ENCODE peak calls at places on chromosomes 7 and 10, in six cellular contexts. E is mesendoderm, R is IMR-90, O is H1, B is H9, Q is neuronal stem cell. K is an unnamed sample.

GRCh38 chr10:58651040-58651439 is 138.4 kb downstream of the BICC1 start:
- DNase-seq in R (peak), Q (no peak), E (no peak), B (no peak), O (no peak), K (no peak)

GRCh38 chr7:87882538-87882937 is 6.2 kb downstream of the DBF4 start:
- DNase-seq in R (no peak), O (no peak), Q (no peak), E (no peak), B (no peak), K (no peak)

GRCh38 chr7:11212080-11212711 is 238.5 kb downstream of the PHF14 start:
- DNase-seq in E (peak), B (peak), O (no peak), Q (peak), R (peak), K (peak)

GRCh38 chr10:77210645-77211044 is 427.0 kb downstream of the KCNMA1 start:
- DNase-seq in Q (no peak), B (no peak), E (no peak), R (no peak), O (no peak), K (no peak)

GRCh38 chr7:32155712-32156111 is 85.5 kb upstream of the PDE1C start:
- DNase-seq in Q (no peak), E (no peak), O (no peak), B (no peak), R (peak), K (no peak)

GRCh38 chr7:131723926-131724325 is 167.5 kb upstream of the PODXL start:
- DNase-seq in B (no peak), O (peak), E (peak), R (peak), Q (no peak), K (peak)

GRCh38 chr7:157090485-157091165 is 48.1 kb upstream of the UBE3C start:
- DNase-seq in E (no peak), Q (no peak), R (no peak), B (no peak), O (no peak), K (no peak)

GRCh38 chr7:44757311-44757710 is 8.7 kb downstream of the ZMIZ2 start:
- DNase-seq in E (no peak), Q (no peak), B (no peak), R (no peak), O (no peak), K (no peak)

GRCh38 chr10:8014649-8015048 is 39.8 kb upstream of the GATA3 start:
- DNase-seq in R (no peak), E (no peak), O (no peak), B (no peak), Q (no peak), K (no peak)

GRCh38 chr7:137670521-137671064 is 176.2 kb downstream of the DGKI start:
- DNase-seq in B (no peak), E (no peak), Q (no peak), R (peak), O (no peak), K (peak)

GRCh38 chr10:3759397-3759796 is 25.6 kb downstream of the KLF6 start:
- DNase-seq in B (no peak), Q (no peak), O (no peak), R (no peak), E (no peak), K (no peak)
- H2AK5ac ChIP-seq in B (no peak), Q (no peak), O (no peak), R (peak), E (no peak), K (no peak)

DNA sequence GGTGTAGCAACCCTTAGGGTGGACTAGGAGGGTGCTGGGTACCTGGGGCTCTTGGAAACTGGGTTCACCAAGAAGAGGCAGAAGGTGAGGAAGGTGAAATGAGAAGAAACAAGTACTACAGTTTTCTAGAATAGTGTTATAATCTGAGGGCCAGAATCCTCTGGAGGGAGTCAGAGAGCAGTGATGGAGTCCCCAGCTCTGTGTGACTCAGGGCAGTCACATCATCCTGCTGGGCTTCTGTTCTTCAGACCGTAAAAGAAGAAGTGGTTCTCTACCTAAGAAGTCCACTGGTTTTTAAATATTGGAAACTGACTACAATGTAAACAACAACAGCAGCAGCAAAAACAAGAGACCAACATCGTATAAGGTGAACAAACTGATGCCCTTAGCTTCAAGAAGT is 197.3 kb downstream of the PRPF18 start:
- DNase-seq in B (peak), Q (no peak), R (peak), O (no peak), E (peak), K (no peak)
- H2AK5ac ChIP-seq in B (no peak), Q (no peak), R (no peak), O (no peak), E (no peak), K (no peak)

GRCh38 chr10:46554166-46554781 is 2.2 kb downstream of the GPRIN2 start:
- DNase-seq in E (no peak), B (peak), O (no peak), R (no peak), Q (no peak), K (no peak)

GRCh38 chr10:46556515-46557318 is at the start of gene GPRIN2:
- DNase-seq in B (peak), R (no peak), E (peak), Q (peak), O (peak), K (peak)

GRCh38 chr10:46553238-46554049 is 3.0 kb downstream of the GPRIN2 start:
- DNase-seq in Q (no peak), B (peak), E (no peak), R (no peak), O (peak), K (no peak)

GRCh38 chr10:46555713-46556514 is 544 bp downstream of the GPRIN2 start:
- DNase-seq in Q (peak), O (peak), E (peak), B (peak), R (no peak), K (no peak)

GRCh38 chr10:46555366-46555712 is 1.1 kb downstream of the GPRIN2 start:
- DNase-seq in B (peak), R (no peak), O (no peak), Q (no peak), E (peak), K (no peak)
- H2AK5ac ChIP-seq in B (no peak), R (no peak), O (peak), Q (peak), E (no peak), K (no peak)

GRCh38 chr7:90511776-90512175 is 42.3 kb downstream of the PTTG1IP2 start:
- DNase-seq in B (no peak), Q (no peak), R (no peak), O (no peak), E (no peak), K (no peak)

GRCh38 chr7:90518630-90519029 is 49.2 kb downstream of the PTTG1IP2 start:
- DNase-seq in O (no peak), B (no peak), E (no peak), Q (no peak), R (no peak), K (no peak)

GRCh38 chr7:90520484-90520883 is 51.0 kb downstream of the PTTG1IP2 start:
- DNase-seq in Q (no peak), B (no peak), R (peak), O (no peak), E (peak), K (peak)

GRCh38 chr7:90512841-90513254 is 43.4 kb downstream of the PTTG1IP2 start:
- DNase-seq in B (no peak), Q (no peak), E (no peak), R (no peak), O (no peak), K (no peak)

GRCh38 chr7:90516257-90516656 is 46.8 kb downstream of the PTTG1IP2 start:
- DNase-seq in O (no peak), E (no peak), R (no peak), Q (no peak), B (no peak), K (no peak)
- H2AK5ac ChIP-seq in O (no peak), E (no peak), R (no peak), Q (no peak), B (no peak), K (no peak)

GRCh38 chr7:94792270-94792669 is 115.1 kb upstream of the PPP1R9A start:
- DNase-seq in E (no peak), Q (no peak), R (no peak), O (no peak), B (no peak), K (no peak)
- H2AK5ac ChIP-seq in E (no peak), Q (no peak), R (no peak), O (no peak), B (no peak), K (no peak)

K was measured in trophoblast cell.